ENCODE peak calls at places on chromosomes 2 and 18, in seven cellular contexts. L is GM23248, Z is PC-3, X is endothelial cell of umbilical vein, G is HCT116, F is K562, A is GM12878. H is an unnamed sample. For H3K79me2, the result is how much of the 10 kb centered on the place peaks cover.

GRCh38 chr2:235876099-235876679 is 292.0 kb downstream of the GBX2 start:
- DNase-seq in Z (no peak), L (no peak), G (no peak), F (no peak), X (no peak), A (no peak), H (no peak)

GRCh38 chr2:166375205-166375735 is 474 bp downstream of the SCN9A start:
- DNase-seq in X (peak), Z (peak), L (peak), F (no peak), A (no peak), G (no peak), H (no peak)

GRCh38 chr2:3631161-3631850 is 26.7 kb upstream of the ALLC start:
- DNase-seq in L (no peak), X (no peak), F (no peak), A (no peak), G (no peak), Z (no peak), H (no peak)

GRCh38 chr2:99982744-99983143 is 159.6 kb downstream of the AFF3 start:
- DNase-seq in Z (no peak), X (no peak), L (no peak), F (no peak), A (no peak), G (no peak), H (peak)

GRCh38 chr18:54222922-54223567 is 1.4 kb downstream of the MBD2 start:
- DNase-seq in X (no peak), Z (no peak), F (no peak), A (peak), L (no peak), G (peak), H (no peak)

GRCh38 chr2:138269726-138270125 is 231.8 kb upstream of the SPOPL start:
- DNase-seq in Z (no peak), X (no peak), A (no peak), F (no peak), L (no peak), G (no peak), H (no peak)

GRCh38 chr2:15937105-15937881 is 3.1 kb upstream of the MYCN start:
- DNase-seq in X (no peak), F (no peak), Z (no peak), L (no peak), A (no peak), G (no peak), H (no peak)

GRCh38 chr2:118830121-118830520 is 17.3 kb downstream of the EN1 start:
- DNase-seq in F (no peak), A (no peak), X (no peak), G (no peak), Z (peak), L (peak), H (no peak)

GRCh38 chr2:208252766-208253492 is 1.9 kb downstream of the IDH1 start:
- DNase-seq in L (peak), A (no peak), X (no peak), Z (no peak), G (no peak), F (peak), H (no peak)

GRCh38 chr2:69779258-69779989 is 37.5 kb downstream of the ANXA4 start:
- DNase-seq in F (peak), Z (peak), A (no peak), L (peak), X (peak), G (peak), H (peak)

GRCh38 chr2:163155925-163156324 is 317.4 kb upstream of the KCNH7 start:
- DNase-seq in X (no peak), L (no peak), F (no peak), G (no peak), A (no peak), Z (no peak), H (no peak)

GRCh38 chr2:34103437-34103836 is 504.3 kb upstream of the FAM98A start:
- DNase-seq in L (no peak), F (no peak), G (no peak), A (no peak), X (no peak), Z (no peak), H (no peak)

GRCh38 chr2:67322361-67323001 is 74.7 kb upstream of the ETAA1 start:
- DNase-seq in Z (peak), L (peak), A (no peak), G (peak), F (no peak), X (peak), H (peak)

GRCh38 chr2:44291281-44292248 is 16.3 kb downstream of the SLC3A1 start:
- DNase-seq in X (peak), A (no peak), F (peak), Z (peak), L (peak), G (peak), H (peak)

GRCh38 chr18:39647627-39648502 is 2082.3 kb upstream of the CELF4 start:
- DNase-seq in A (no peak), G (peak), L (peak), F (no peak), X (peak), Z (peak), H (peak)

GRCh38 chr2:1697601-1698000 is 46.7 kb downstream of the PXDN start:
- DNase-seq in F (no peak), A (no peak), L (no peak), X (no peak), Z (no peak), G (no peak), H (no peak)

GRCh38 chr18:42028232-42028832 is 73.3 kb downstream of the PIK3C3 start:
- DNase-seq in L (peak), X (peak), F (peak), Z (peak), A (no peak), G (no peak), H (no peak)

GRCh38 chr2:177625744-177626655 is 233.4 kb downstream of the AGPS start:
- DNase-seq in F (peak), A (no peak), L (no peak), Z (no peak), X (peak), G (no peak), H (no peak)

GRCh38 chr2:18473241-18473841 is 87.1 kb downstream of the RDH14 start:
- DNase-seq in Z (peak), G (no peak), L (peak), A (no peak), X (no peak), F (peak), H (peak)

GRCh38 chr18:7152485-7152884 is 34.9 kb upstream of the LAMA1 start:
- DNase-seq in Z (no peak), G (no peak), L (peak), A (no peak), F (no peak), X (no peak), H (no peak)

GRCh38 chr2:119433636-119434327 is 2.1 kb downstream of the TMEM37 start:
- DNase-seq in L (no peak), A (no peak), Z (no peak), X (no peak), F (no peak), G (no peak), H (no peak)

GRCh38 chr2:86556508-86556907 is 6.7 kb downstream of the CHMP3 start:
- DNase-seq in G (no peak), A (no peak), Z (no peak), L (no peak), F (no peak), X (no peak), H (no peak)

GRCh38 chr2:215324811-215325210 is 13.0 kb downstream of the ATIC start:
- DNase-seq in G (no peak), L (no peak), A (no peak), Z (no peak), X (no peak), F (no peak), H (no peak)

GRCh38 chr2:182907081-182907830 is 40.8 kb upstream of the FRZB start:
- DNase-seq in L (peak), F (peak), A (no peak), X (peak), Z (no peak), G (no peak), H (no peak)

GRCh38 chr2:229780856-229781773 is 66.8 kb upstream of the DNER start:
- DNase-seq in A (no peak), L (peak), G (peak), X (peak), Z (peak), F (peak), H (peak)

GRCh38 chr2:21930224-21930623 is 806.5 kb downstream of the TDRD15 start:
- DNase-seq in F (no peak), A (no peak), L (no peak), X (no peak), G (no peak), Z (no peak), H (no peak)

GRCh38 chr2:202035941-202036372 is 2.3 kb downstream of the FZD7 start:
- DNase-seq in A (no peak), F (no peak), G (no peak), Z (no peak), L (no peak), X (no peak), H (peak)
- H3K79me2 ChIP-seq in A (under half), F (under half), G (under half), Z (under half), L (half or more), X (under half), H (under half)

GRCh38 chr2:239566995-239567580 is 166.3 kb upstream of the HDAC4 start:
- DNase-seq in F (no peak), X (no peak), A (no peak), L (no peak), Z (no peak), G (no peak), H (no peak)

GRCh38 chr2:239561448-239562001 is 160.7 kb upstream of the HDAC4 start:
- DNase-seq in F (no peak), L (peak), X (no peak), G (no peak), A (no peak), Z (no peak), H (no peak)

GRCh38 chr2:239563561-239563960 is 162.7 kb upstream of the HDAC4 start:
- DNase-seq in F (no peak), X (no peak), L (no peak), A (no peak), Z (no peak), G (no peak), H (no peak)

GRCh38 chr2:239566162-239566994 is 165.6 kb upstream of the HDAC4 start:
- DNase-seq in X (no peak), L (no peak), Z (no peak), F (no peak), G (no peak), A (no peak), H (no peak)

GRCh38 chr2:239564587-239564986 is 163.8 kb upstream of the HDAC4 start:
- DNase-seq in F (no peak), L (no peak), Z (no peak), X (no peak), G (no peak), A (no peak), H (no peak)
- TF ChIP-seq EZH2 in F (no peak), L (no peak), Z (no peak), X (no peak), G (no peak), A (no peak), H (no peak)

DNA sequence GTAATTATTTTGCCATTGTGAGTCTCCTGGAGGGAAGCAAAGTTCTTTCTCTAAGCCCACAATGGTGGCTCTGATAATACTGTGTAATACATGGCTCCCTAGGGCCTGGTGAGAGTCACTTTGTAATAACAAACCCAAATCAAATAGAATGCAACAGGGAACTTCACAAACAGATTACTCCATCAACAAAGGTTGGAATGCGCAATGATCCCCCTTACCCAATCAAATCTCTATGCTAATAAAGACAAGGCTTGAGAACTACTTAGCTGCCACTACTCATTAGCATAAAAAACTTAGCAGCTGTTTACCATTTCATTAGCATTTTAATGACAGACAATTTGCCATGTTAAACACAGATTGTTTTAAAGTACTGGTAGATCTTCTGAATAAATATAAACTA is 285.6 kb upstream of the SESTD1 start:
- DNase-seq in F (no peak), L (no peak), A (no peak), X (no peak), Z (no peak), G (no peak), H (no peak)
- H3K9ac ChIP-seq in F (no peak), L (no peak), A (no peak), X (no peak), Z (no peak), G (no peak), H (no peak)

GRCh38 chr2:75541430-75541829 is 19.3 kb downstream of the EVA1A start:
- DNase-seq in F (no peak), A (no peak), L (no peak), Z (no peak), G (no peak), X (no peak), H (no peak)
- H3K79me2 ChIP-seq in F (under half), A (under half), L (half or more), Z (under half), G (under half), X (under half), H (half or more)

GRCh38 chr2:127675335-127676261 is at the start of gene LIMS2:
- DNase-seq in X (peak), G (no peak), L (peak), Z (peak), F (no peak), A (no peak), H (no peak)
- TF ChIP-seq EZH2 in X (peak), G (no peak), L (no peak), Z (no peak), F (no peak), A (no peak), H (peak)

DNA sequence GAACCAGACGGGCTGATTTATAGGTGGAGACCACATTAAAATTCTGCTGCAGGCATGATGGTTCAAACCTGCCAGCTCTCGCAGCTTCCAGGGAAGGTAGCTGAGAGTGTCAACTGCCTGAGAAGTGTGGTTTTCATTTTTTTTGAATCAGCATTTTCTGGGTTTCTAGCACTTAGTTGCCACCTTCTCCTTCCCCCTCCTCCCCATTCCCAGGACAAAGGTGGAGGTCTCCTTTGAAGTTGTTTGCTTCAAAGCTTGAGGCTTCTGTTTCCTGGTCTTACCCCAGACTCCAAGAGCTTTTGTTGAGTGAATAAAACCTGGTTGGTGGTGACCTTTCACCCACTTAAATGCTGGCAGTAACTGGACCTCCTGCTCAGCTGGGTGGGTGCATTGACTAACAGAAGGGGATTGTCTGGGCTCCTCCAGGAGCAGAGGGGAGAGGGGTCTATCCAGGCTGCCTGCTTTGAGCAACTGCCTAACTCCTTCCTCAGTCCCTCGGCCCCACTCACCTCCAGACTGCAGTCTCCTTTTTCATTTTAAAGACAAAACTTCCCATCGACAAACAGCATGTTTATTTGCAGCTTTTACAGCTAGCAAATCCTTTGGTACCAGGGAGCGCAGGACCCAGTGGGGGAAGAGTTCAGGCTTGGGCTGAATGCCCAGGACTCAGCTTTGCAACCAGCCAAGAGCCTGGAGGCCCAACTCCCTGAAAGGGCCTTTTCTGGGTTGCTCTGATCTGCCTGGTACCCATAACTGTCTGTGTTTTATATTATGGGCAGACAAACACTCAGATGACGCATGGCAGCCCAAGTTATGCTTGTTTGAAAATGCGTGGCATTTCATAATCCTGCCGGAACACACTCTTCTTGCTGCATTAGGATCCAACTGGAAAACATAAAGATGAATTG is 3.6 kb downstream of the RHOB start:
- DNase-seq in A (no peak), Z (no peak), G (no peak), L (peak), X (peak), F (no peak), H (no peak)
- H3K9ac ChIP-seq in A (no peak), Z (no peak), G (no peak), L (peak), X (peak), F (no peak), H (no peak)

DNA sequence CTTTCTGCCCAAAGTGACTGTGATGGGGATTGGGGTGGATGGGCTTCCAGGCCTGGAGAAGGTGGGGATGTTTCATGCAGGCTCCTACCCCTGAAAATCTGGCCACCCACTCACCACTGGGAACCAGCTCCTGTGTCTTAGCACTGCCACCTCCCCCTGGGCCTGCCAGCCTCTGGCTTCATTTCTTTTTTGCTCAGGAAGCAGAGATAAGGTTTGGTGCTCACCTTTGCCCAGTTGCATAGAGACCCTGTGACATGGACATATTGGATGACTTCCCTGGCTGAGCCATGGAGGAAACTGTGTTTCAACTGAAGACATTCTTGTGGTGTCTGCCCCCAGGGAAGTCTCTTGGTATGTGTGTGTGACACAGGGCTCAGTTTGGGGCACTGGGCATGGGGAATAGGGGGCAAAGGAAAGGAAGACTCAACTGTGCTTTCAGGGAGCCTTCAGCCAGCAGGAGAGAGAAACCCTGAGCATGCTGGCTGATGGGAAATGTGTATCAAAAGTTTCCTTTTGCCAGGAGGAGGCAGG is 16.7 kb downstream of the CTIF start:
- DNase-seq in A (no peak), G (no peak), L (no peak), X (no peak), Z (no peak), F (no peak), H (no peak)
- H3K79me2 ChIP-seq in A (under half), G (under half), L (half or more), X (under half), Z (under half), F (under half), H (half or more)

GRCh38 chr2:218398437-218399390 is 954 bp upstream of the CTDSP1 start:
- DNase-seq in X (peak), A (no peak), L (peak), G (peak), Z (peak), F (peak), H (peak)
- TF ChIP-seq EZH2 in X (no peak), A (no peak), L (no peak), G (no peak), Z (no peak), F (no peak), H (no peak)

DNA sequence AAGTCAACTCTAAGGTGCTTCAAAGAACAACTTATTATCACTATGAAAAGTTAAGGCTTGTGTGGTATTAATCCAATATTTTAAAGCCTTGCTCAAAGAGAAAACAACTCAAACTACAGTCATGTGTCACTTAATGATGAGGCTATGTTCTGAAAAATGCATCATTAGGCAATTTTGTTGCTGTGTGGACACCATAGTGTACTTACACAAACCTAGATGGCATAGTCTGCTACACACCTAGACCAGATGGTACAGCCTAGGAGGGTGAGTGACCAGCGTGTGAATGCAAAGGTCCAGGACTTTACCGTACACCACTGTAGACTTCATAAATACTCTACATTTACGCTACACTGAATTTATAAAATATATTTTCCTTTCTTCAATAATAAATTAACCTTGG is 3.0 kb downstream of the MBOAT2 start:
- DNase-seq in A (no peak), G (no peak), Z (no peak), X (no peak), F (no peak), L (peak), H (no peak)
- H3K9ac ChIP-seq in A (no peak), G (no peak), Z (peak), X (no peak), F (peak), L (no peak), H (no peak)

DNA sequence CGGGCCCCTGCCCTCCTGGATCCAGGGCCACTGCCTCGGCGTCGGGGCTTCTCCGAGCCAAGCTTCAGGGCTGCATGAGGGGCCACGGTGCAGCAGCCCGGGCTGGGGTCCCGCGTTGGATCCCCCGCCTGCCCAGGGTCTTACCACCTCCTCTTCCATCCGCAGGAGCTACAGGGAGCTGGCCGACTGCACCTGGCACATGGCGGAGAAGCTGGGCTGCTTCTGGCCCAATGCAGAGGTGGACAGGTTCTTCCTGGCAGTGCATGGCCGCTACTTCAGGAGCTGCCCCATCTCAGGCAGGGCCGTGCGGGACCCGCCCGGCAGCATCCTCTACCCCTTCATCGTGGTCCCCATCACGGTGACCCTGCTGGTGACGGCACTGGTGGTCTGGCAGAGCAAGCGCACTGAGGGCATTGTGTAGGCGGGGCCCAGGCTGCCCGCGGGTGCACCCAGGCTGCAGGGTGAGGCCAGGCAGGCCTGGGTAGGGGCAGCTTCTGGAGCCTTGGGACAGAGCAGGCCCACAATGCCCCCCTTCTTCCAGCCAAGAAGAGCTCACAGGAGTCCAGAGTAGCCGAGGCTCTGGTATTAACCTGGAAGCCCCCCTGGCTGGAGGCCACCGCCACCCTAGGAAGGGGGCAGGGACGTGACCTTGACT is 52.1 kb downstream of the RAMP1 start:
- DNase-seq in A (no peak), G (no peak), Z (no peak), L (no peak), X (no peak), F (no peak), H (no peak)
- H3K79me2 ChIP-seq in A (under half), G (under half), Z (under half), L (under half), X (under half), F (under half), H (under half)